ENCODE peak calls at places on chromosome 12, in ten cellular contexts. E is GM04504; Q is activated effector memory CD4-positive, alpha-beta T cell treated with Interleukin-2 at 50 U/mL for 16 hours; B is hypothalamus; H is heart right ventricle; V is CD8-positive, alpha-beta T cell; L is thoracic aorta; N is stimulated activated CD4-positive, alpha-beta T cell treated with anti-CD3 and anti-CD28 coated beads, Interleukin-2, amount 100 ng/mL, for 24 hours; W is osteocyte; T is Kasumi-1. M is an unnamed sample.

GRCh38 chr12:100716949-100717732 is 77.4 kb upstream of the ANO4 start:
- DNase-seq in H (no peak), T (no peak), E (no peak), W (no peak), N (no peak), Q (no peak), B (no peak), V (no peak), L (no peak), M (no peak)

GRCh38 chr12:14394317-14395058 is 29.0 kb downstream of the ATF7IP start:
- DNase-seq in Q (no peak), T (peak; percentile 79), H (peak; percentile 56), L (no peak), N (peak; percentile 36), V (no peak), B (no peak), W (no peak), E (no peak), M (no peak)

GRCh38 chr12:124184456-124184855 is 110.4 kb upstream of the RFLNA start:
- DNase-seq in T (no peak), N (no peak), H (no peak), B (no peak), L (no peak), E (no peak), W (no peak), Q (no peak), V (no peak), M (no peak)

GRCh38 chr12:53941750-53942149 is 3.1 kb downstream of the HOXC13 start:
- DNase-seq in Q (no peak), T (no peak), N (no peak), B (no peak), E (no peak), L (no peak), V (no peak), H (no peak), W (no peak), M (no peak)

GRCh38 chr12:78442454-78442801 is 422.1 kb upstream of the SYT1 start:
- DNase-seq in E (peak; percentile 22), N (no peak), B (no peak), V (no peak), T (no peak), L (no peak), H (no peak), W (no peak), Q (no peak), M (peak; percentile 47)

GRCh38 chr12:90061834-90062233 is 353.2 kb upstream of the ATP2B1 start:
- DNase-seq in W (no peak), Q (no peak), H (no peak), N (no peak), V (no peak), L (no peak), B (no peak), T (no peak), E (no peak), M (no peak)

GRCh38 chr12:51884676-51885229 is 3.1 kb upstream of the ANKRD33 start:
- DNase-seq in H (no peak), B (no peak), T (no peak), Q (no peak), V (no peak), W (no peak), E (no peak), L (no peak), N (no peak), M (peak; percentile 61)

GRCh38 chr12:119803391-119803791 is 73.7 kb downstream of the CIT start:
- DNase-seq in V (no peak), H (no peak), W (no peak), Q (no peak), N (no peak), E (no peak), T (no peak), L (no peak), B (peak; percentile 11), M (no peak)

GRCh38 chr12:88870000-88870737 is 289.9 kb upstream of the KITLG start:
- DNase-seq in L (no peak), T (no peak), B (no peak), N (no peak), H (no peak), E (no peak), V (no peak), Q (no peak), W (no peak), M (no peak)

GRCh38 chr12:88305491-88305890 is 163.4 kb downstream of the TMTC3 start:
- DNase-seq in V (no peak), E (no peak), N (no peak), L (no peak), W (no peak), H (no peak), Q (no peak), B (no peak), T (no peak), M (no peak)

GRCh38 chr12:112948806-112949205 is 10.5 kb downstream of the OAS3 start:
- DNase-seq in W (peak; percentile 80), H (no peak), T (no peak), N (no peak), E (no peak), Q (no peak), L (no peak), V (no peak), B (no peak), M (no peak)

GRCh38 chr12:105936496-105936895 is 202.3 kb downstream of the NUAK1 start:
- DNase-seq in N (no peak), Q (no peak), T (no peak), W (no peak), B (no peak), V (no peak), L (no peak), E (no peak), H (no peak), M (no peak)

GRCh38 chr12:21852251-21852650 is 77.7 kb upstream of the KCNJ8 start:
- DNase-seq in V (no peak), N (no peak), E (peak; percentile 25), T (no peak), L (no peak), H (no peak), Q (no peak), B (no peak), W (no peak), M (peak; percentile 84)

GRCh38 chr12:20368653-20369163 is 371 bp downstream of the PDE3A start:
- DNase-seq in V (no peak), H (peak; percentile 31), N (no peak), W (peak; percentile 84), Q (no peak), T (no peak), E (no peak), B (no peak), L (no peak), M (no peak)

GRCh38 chr12:6038160-6038559 is 86.3 kb downstream of the VWF start:
- DNase-seq in H (no peak), T (peak; percentile 43), B (no peak), L (no peak), N (peak; percentile 41), Q (no peak), W (no peak), E (no peak), V (no peak), M (no peak)

GRCh38 chr12:14185441-14186192 is 179.9 kb upstream of the ATF7IP start:
- DNase-seq in W (no peak), V (no peak), Q (no peak), N (peak; percentile 20), T (peak; percentile 11), B (no peak), H (peak; percentile 7), L (no peak), E (peak; percentile 3), M (no peak)

GRCh38 chr12:3366451-3367155 is 124.4 kb upstream of the PRMT8 start:
- DNase-seq in N (no peak), W (no peak), B (no peak), L (no peak), E (no peak), T (no peak), H (no peak), Q (no peak), V (no peak), M (no peak)

GRCh38 chr12:39157696-39158342 is 252.4 kb upstream of the CPNE8 start:
- DNase-seq in H (peak; percentile 28), V (no peak), E (no peak), W (no peak), Q (no peak), N (no peak), L (no peak), B (no peak), T (no peak), M (no peak)

GRCh38 chr12:96445743-96446655 is 43.4 kb upstream of the CFAP54 start:
- DNase-seq in N (peak; percentile 51), H (peak; percentile 69), L (no peak), E (peak; percentile 50), Q (peak; percentile 27), T (peak; percentile 71), B (no peak), V (peak; percentile 24), W (no peak), M (peak; percentile 97)

GRCh38 chr12:43653917-43654316 is 101.9 kb upstream of the ADAMTS20 start:
- DNase-seq in Q (no peak), H (no peak), B (no peak), W (no peak), N (no peak), E (no peak), T (no peak), V (no peak), L (no peak), M (no peak)

GRCh38 chr12:93025145-93026103 is 96.3 kb upstream of the EEA1 start:
- DNase-seq in H (peak; percentile 28), T (peak; percentile 73), E (peak; percentile 37), W (no peak), N (no peak), V (no peak), B (no peak), L (no peak), Q (no peak), M (peak; percentile 8)

GRCh38 chr12:60070541-60070940 is 474.7 kb downstream of the SLC16A7 start:
- DNase-seq in E (no peak), Q (no peak), W (no peak), B (no peak), H (no peak), N (no peak), T (no peak), L (no peak), V (no peak), M (peak; percentile 26)